ENCODE peak calls at places on chromosomes 5 and 9, in six cellular contexts. V is chondrocyte, J is AG10803, E is neural progenitor cell, G is NCI-H2107, K is fibroblast of lung. L is an unnamed sample.

GRCh38 chr9:116323012-116323411 is 169.4 kb downstream of the PAPPA start:
- DNase-seq in V (no peak), J (no peak), E (peak), K (no peak), G (no peak), L (no peak)

GRCh38 chr5:73268826-73269225 is 95.8 kb downstream of the TMEM174 start:
- DNase-seq in J (no peak), E (no peak), K (no peak), V (no peak), G (no peak), L (no peak)

GRCh38 chr5:38373733-38374132 is 115.4 kb downstream of the EGFLAM start:
- DNase-seq in E (no peak), V (no peak), J (peak), K (peak), G (no peak), L (no peak)

GRCh38 chr9:134560654-134561053 is 80.9 kb upstream of the COL5A1 start:
- DNase-seq in J (no peak), V (peak), K (no peak), G (no peak), E (no peak), L (no peak)

GRCh38 chr9:115250646-115251045 is 132.7 kb upstream of the TNC start:
- DNase-seq in V (no peak), K (peak), G (no peak), E (no peak), J (peak), L (no peak)

GRCh38 chr5:122661496-122662180 is 113.2 kb upstream of the SNX2 start:
- DNase-seq in J (peak), V (no peak), K (peak), G (no peak), E (no peak), L (no peak)

GRCh38 chr9:133727277-133727875 is 10.8 kb downstream of the SARDH start:
- DNase-seq in E (peak), G (no peak), V (peak), J (no peak), K (no peak), L (no peak)

GRCh38 chr5:74166064-74166463 is 474.5 kb downstream of the ENC1 start:
- DNase-seq in V (no peak), G (no peak), J (peak), E (no peak), K (peak), L (no peak)

GRCh38 chr9:12702160-12702758 is 9.1 kb downstream of the TYRP1 start:
- DNase-seq in G (peak), V (no peak), K (peak), J (peak), E (peak), L (peak)

GRCh38 chr5:127337876-127338275 is 47.3 kb downstream of the MEGF10 start:
- DNase-seq in J (no peak), K (no peak), E (no peak), G (no peak), V (no peak), L (no peak)

GRCh38 chr5:6321078-6321477 is 57.3 kb downstream of the MED10 start:
- DNase-seq in V (no peak), J (no peak), K (no peak), G (no peak), E (no peak), L (no peak)

GRCh38 chr5:173397531-173397930 is 69.3 kb upstream of the STC2 start:
- DNase-seq in J (peak), V (no peak), K (no peak), E (no peak), G (no peak), L (no peak)

GRCh38 chr9:17627641-17628040 is 48.8 kb downstream of the SH3GL2 start:
- DNase-seq in V (no peak), G (peak), J (no peak), K (peak), E (no peak), L (no peak)

GRCh38 chr9:134639994-134640393 is 1.6 kb upstream of the COL5A1 start:
- DNase-seq in K (no peak), J (no peak), G (no peak), V (no peak), E (no peak), L (no peak)

GRCh38 chr9:110370316-110370715 is 32.7 kb upstream of the TXNDC8 start:
- DNase-seq in G (no peak), K (peak), V (no peak), E (no peak), J (peak), L (no peak)

L was measured in WTC11.